ENCODE peak calls at places on chromosomes 2 and 18, in eight cellular contexts. L, C, O, K, F, W, N and J are unnamed samples.

GRCh38 chr2:176653856-176654443 is 384.7 kb downstream of the MTX2 start:
- DNase-seq in L (peak; percentile 65), C (no peak), O (peak; percentile 31), K (peak; percentile 89), F (peak; percentile 78), W (peak; percentile 44), N (peak; percentile 85), J (peak; percentile 58)

GRCh38 chr18:35386600-35387366 is 9.6 kb upstream of the ZNF396 start:
- DNase-seq in L (peak; percentile 38), C (no peak), O (peak; percentile 61), K (peak; percentile 66), F (peak; percentile 87), W (peak; percentile 66), N (peak; percentile 91), J (peak; percentile 21)

GRCh38 chr2:239779592-239779983 is 245.6 kb downstream of the NDUFA10 start:
- DNase-seq in L (no peak), C (no peak), O (no peak), K (no peak), F (no peak), W (peak; percentile 3), N (no peak), J (no peak)

GRCh38 chr18:3566851-3567250 is 116.9 kb downstream of the TGIF1 start:
- DNase-seq in L (no peak), C (no peak), O (no peak), K (no peak), F (no peak), W (no peak), N (no peak), J (no peak)

GRCh38 chr2:110770696-110771425 is 38.5 kb downstream of the ACOXL start:
- DNase-seq in L (no peak), C (no peak), O (no peak), K (peak; percentile 83), F (no peak), W (peak; percentile 57), N (peak; percentile 42), J (peak; percentile 52)

GRCh38 chr2:160194351-160194750 is 5.7 kb downstream of the ITGB6 start:
- DNase-seq in L (no peak), C (no peak), O (no peak), K (peak; percentile 83), F (no peak), W (no peak), N (no peak), J (no peak)

GRCh38 chr2:113212245-113213060 is 38.7 kb downstream of the PSD4 start:
- DNase-seq in L (no peak), C (no peak), O (no peak), K (no peak), F (no peak), W (peak; percentile 51), N (no peak), J (peak; percentile 48)

GRCh38 chr2:163044116-163044515 is 205.5 kb upstream of the KCNH7 start:
- DNase-seq in L (no peak), C (no peak), O (no peak), K (peak; percentile 15), F (no peak), W (no peak), N (peak; percentile 11), J (no peak)

GRCh38 chr2:263774-264492 is at the start of gene SH3YL1:
- DNase-seq in L (peak; percentile 85), C (no peak), O (peak; percentile 87), K (peak; percentile 75), F (peak; percentile 43), W (no peak), N (peak; percentile 89), J (peak; percentile 63)

GRCh38 chr18:26780520-26781325 is 84.8 kb downstream of the AQP4 start:
- DNase-seq in L (no peak), C (no peak), O (no peak), K (no peak), F (peak; percentile 38), W (no peak), N (no peak), J (no peak)

GRCh38 chr2:188322569-188323531 is 31.2 kb downstream of the GULP1 start:
- DNase-seq in L (no peak), C (no peak), O (peak; percentile 24), K (peak; percentile 75), F (no peak), W (no peak), N (peak; percentile 26), J (no peak)

GRCh38 chr2:133768261-133769021 is 200.2 kb upstream of the NCKAP5 start:
- DNase-seq in L (no peak), C (no peak), O (peak; percentile 22), K (peak; percentile 44), F (no peak), W (no peak), N (no peak), J (no peak)

GRCh38 chr18:50424877-50425690 is 50.2 kb downstream of the SKA1 start:
- DNase-seq in L (peak; percentile 34), C (no peak), O (peak; percentile 91), K (no peak), F (no peak), W (no peak), N (peak; percentile 77), J (no peak)

GRCh38 chr2:177419274-177419673 is 26.7 kb downstream of the AGPS start:
- DNase-seq in L (no peak), C (no peak), O (no peak), K (peak; percentile 28), F (no peak), W (no peak), N (no peak), J (no peak)

GRCh38 chr2:52502476-52502860 is 1265.1 kb upstream of the CHAC2 start:
- DNase-seq in L (no peak), C (no peak), O (no peak), K (no peak), F (no peak), W (no peak), N (no peak), J (no peak)

GRCh38 chr2:98158305-98158704 is 71.3 kb downstream of the VWA3B start:
- DNase-seq in L (no peak), C (no peak), O (peak; percentile 14), K (no peak), F (no peak), W (peak; percentile 52), N (no peak), J (peak; percentile 33)

GRCh38 chr18:59478591-59478990 is 119.5 kb upstream of the LMAN1 start:
- DNase-seq in L (no peak), C (no peak), O (no peak), K (no peak), F (no peak), W (no peak), N (no peak), J (no peak)

GRCh38 chr2:215794829-215795546 is 218.4 kb downstream of the MREG start:
- DNase-seq in L (peak; percentile 59), C (no peak), O (no peak), K (no peak), F (no peak), W (no peak), N (peak; percentile 43), J (no peak)

GRCh38 chr2:172223601-172224054 is 120.9 kb upstream of the DLX2 start:
- DNase-seq in L (no peak), C (no peak), O (no peak), K (no peak), F (no peak), W (no peak), N (no peak), J (no peak)

GRCh38 chr2:20016346-20016745 is 3.9 kb upstream of the MATN3 start:
- DNase-seq in L (peak; percentile 51), C (no peak), O (no peak), K (no peak), F (no peak), W (no peak), N (no peak), J (no peak)
- TF ChIP-seq CTCF in L (peak; percentile 58), C (no peak), O (no peak), K (peak; percentile 30), F (no peak), W (no peak), N (no peak), J (no peak)

DNA sequence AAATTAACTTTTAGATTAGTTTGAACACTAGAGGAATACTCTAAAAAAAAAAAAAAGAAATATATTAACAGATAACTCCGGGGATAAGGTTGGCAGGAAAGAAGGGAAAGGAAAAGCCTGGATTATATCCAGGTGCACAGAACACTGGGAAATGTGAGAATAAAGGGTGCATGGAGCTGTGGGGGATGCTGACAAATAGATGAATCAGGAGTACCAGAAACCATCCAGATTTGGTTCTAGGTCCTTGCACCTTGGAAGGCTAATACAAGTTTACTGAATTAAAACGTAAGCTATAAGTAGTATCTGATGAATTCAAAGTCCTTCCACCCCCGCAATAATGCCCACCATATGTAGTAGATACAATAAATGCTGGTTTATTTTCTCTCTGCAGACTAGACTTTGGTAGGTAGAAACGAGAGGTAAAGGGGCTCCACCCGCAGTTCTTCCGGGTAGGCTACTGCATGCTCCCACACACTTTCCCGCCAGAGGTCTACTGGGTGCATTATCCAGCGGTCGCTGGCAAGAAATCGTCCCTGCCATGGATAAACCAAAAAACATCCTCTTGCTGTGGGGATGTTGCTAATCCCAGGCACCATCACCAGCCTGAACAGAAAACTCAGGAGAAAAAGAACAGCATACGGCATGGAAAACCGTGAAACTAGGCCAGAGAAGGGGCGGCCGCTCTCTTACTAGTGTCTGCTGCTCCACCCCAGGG is 1.6 kb downstream of the CNRIP1 start:
- DNase-seq in L (no peak), C (no peak), O (no peak), K (no peak), F (no peak), W (no peak), N (no peak), J (no peak)
- H3K4me3 ChIP-seq in L (no peak overlapping the region), C (peak overlapping the region; percentile 63), O (no peak overlapping the region), K (peak overlapping the region; percentile 86), F (no peak overlapping the region), W (peak overlapping the region; percentile 80), N (peak overlapping the region; percentile 62), J (peak overlapping the region; percentile 94)

DNA sequence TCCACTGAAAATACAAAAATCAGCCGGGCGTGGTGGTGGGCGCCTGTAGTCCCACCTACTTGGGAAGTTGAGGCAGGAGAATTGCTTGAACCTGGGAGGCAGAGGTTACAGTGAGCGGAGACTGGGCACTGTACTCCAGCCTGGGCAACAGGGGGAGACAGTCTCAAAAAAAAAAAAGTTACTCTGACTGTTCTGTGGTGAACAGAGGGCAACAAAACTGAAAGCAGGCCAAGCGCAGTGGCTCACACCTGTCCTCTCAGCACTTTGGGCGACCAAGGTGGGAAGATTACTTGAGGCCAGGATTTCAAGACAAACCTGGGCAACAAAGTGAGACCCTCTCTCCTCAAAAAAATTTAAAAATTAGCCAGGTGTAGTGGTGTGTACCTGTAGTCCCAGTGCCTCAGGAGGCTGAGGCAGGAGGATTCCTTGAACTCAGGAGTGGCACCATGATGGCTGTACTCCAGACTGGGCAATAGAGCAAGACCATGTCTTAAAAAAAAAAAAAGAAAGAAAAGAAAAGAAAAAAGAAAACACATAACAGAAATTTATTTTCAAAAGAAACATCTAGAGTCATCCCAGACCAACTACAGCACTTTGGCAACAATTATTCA is 13.6 kb upstream of the RTN4 start:
- DNase-seq in L (peak; percentile 17), C (no peak), O (no peak), K (no peak), F (peak; percentile 41), W (no peak), N (no peak), J (no peak)
- TF ChIP-seq CTCF in L (peak; percentile 14), C (no peak), O (peak; percentile 16), K (no peak), F (peak; percentile 8), W (no peak), N (no peak), J (no peak)

DNA sequence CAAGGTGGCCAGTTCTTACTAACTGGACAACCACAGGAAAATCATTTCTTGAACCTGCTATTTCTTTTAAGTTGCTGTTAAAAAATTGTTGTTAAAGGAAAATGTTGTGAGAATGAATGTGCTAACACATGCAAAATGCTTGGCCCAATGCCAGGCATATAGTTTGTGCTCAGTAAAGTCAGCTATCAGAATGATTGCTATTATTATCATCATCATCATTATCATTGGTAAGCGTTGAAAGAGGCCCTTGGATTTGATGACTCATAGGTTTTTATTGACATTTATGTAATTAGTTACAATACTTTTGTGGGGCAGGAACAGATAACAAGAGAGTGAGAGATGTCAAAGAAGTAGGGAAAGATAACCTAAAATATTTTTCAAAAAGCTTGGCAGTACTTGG is 394.2 kb upstream of the ZEB2 start:
- DNase-seq in L (no peak), C (no peak), O (no peak), K (no peak), F (no peak), W (no peak), N (no peak), J (no peak)
- H3K4me3 ChIP-seq in L (no peak overlapping the region), C (no peak overlapping the region), O (no peak overlapping the region), K (no peak overlapping the region), F (no peak overlapping the region), W (no peak overlapping the region), N (no peak overlapping the region), J (no peak overlapping the region)